ENCODE peak calls at places on chromosomes 5 and 9, in six cellular contexts. G is activated CD4-positive, alpha-beta T cell treated with anti-CD3 and anti-CD28 coated beads, Interleukin-2, amount 50 U/mL, for 1 hour; N is activated naive CD4-positive, alpha-beta T cell treated with anti-CD3 and anti-CD28 coated beads, Interleukin-2, amount 50 U/mL, for 16 hours; Q is choroid plexus epithelial cell; E is GM12865; Z is IMR-90. J is an unnamed sample.

GRCh38 chr9:110213413-110214044 is 5.6 kb upstream of the C9orf152 start:
- DNase-seq in G (no peak), N (no peak), Q (no peak), E (no peak), Z (no peak), J (no peak)

GRCh38 chr5:6773342-6774035 is 60.3 kb downstream of the TENT4A start:
- DNase-seq in G (no peak), N (no peak), Q (no peak), E (no peak), Z (no peak), J (peak; percentile 24)

GRCh38 chr5:98309785-98310566 is 463.5 kb upstream of the RGMB start:
- DNase-seq in G (no peak), N (no peak), Q (peak; percentile 88), E (peak; percentile 62), Z (peak; percentile 99), J (peak; percentile 100)

GRCh38 chr9:36855443-36856315 is 178.4 kb downstream of the PAX5 start:
- DNase-seq in G (no peak), N (no peak), Q (peak; percentile 7), E (peak; percentile 61), Z (no peak), J (no peak)

GRCh38 chr5:8831251-8831650 is 714.6 kb downstream of the SEMA5A start:
- DNase-seq in G (no peak), N (no peak), Q (no peak), E (no peak), Z (no peak), J (no peak)

GRCh38 chr5:166499452-166500240 is 1791.8 kb upstream of the WWC1 start:
- DNase-seq in G (no peak), N (no peak), Q (no peak), E (no peak), Z (no peak), J (no peak)

GRCh38 chr9:86282979-86283535 is 719 bp upstream of the ISCA1 start:
- DNase-seq in G (no peak), N (no peak), Q (peak; percentile 95), E (no peak), Z (peak; percentile 88), J (peak; percentile 84)

GRCh38 chr5:27191786-27192505 is 153.6 kb upstream of the CDH9 start:
- DNase-seq in G (no peak), N (no peak), Q (peak; percentile 61), E (no peak), Z (peak; percentile 10), J (peak; percentile 51)

GRCh38 chr5:113022661-113023060 is 46.1 kb downstream of the DCP2 start:
- DNase-seq in G (no peak), N (no peak), Q (peak; percentile 66), E (peak; percentile 51), Z (peak; percentile 37), J (peak; percentile 47)

GRCh38 chr9:128066713-128067621 is at the start of gene NAIF1:
- DNase-seq in G (peak; percentile 94), N (peak; percentile 94), Q (peak; percentile 100), E (peak; percentile 100), Z (peak; percentile 100), J (peak; percentile 99)

J was measured in LHCN-M2.